ENCODE peak calls at places on chromosomes 5 and 9, in eight cellular contexts. R is bronchial epithelial cell; N is GM03348; A is CD4-positive, alpha-beta T cell; O is activated T-cell treated with anti-CD3 and anti-CD28 coated beads for 1 hour; L is T-helper 1 cell; E is NCI-H774; Z is amygdala. I is an unnamed sample.

GRCh38 chr5:134003957-134004625 is 684 bp downstream of the VDAC1 start:
- DNase-seq in R (no peak), N (peak; percentile 86), A (peak; percentile 19), O (peak; percentile 20), L (peak; percentile 19), E (no peak), Z (no peak), I (no peak)

GRCh38 chr9:93300175-93300572 is 116.2 kb downstream of the WNK2 start:
- DNase-seq in R (no peak), N (no peak), A (no peak), O (no peak), L (no peak), E (no peak), Z (no peak), I (no peak)

GRCh38 chr9:38414040-38414723 is 10.1 kb downstream of the IGFBPL1 start:
- DNase-seq in R (no peak), N (no peak), A (no peak), O (no peak), L (no peak), E (no peak), Z (no peak), I (no peak)

GRCh38 chr9:77712533-77713130 is 64.5 kb upstream of the GNA14 start:
- DNase-seq in R (peak; percentile 75), N (peak; percentile 77), A (no peak), O (no peak), L (no peak), E (no peak), Z (no peak), I (peak; percentile 82)

GRCh38 chr9:97357056-97357455 is 49.6 kb downstream of the CCDC180 start:
- DNase-seq in R (no peak), N (no peak), A (no peak), O (no peak), L (no peak), E (no peak), Z (no peak), I (no peak)

GRCh38 chr5:76746677-76747076 is 30.8 kb downstream of the F2R start:
- DNase-seq in R (no peak), N (no peak), A (no peak), O (no peak), L (no peak), E (no peak), Z (no peak), I (no peak)

GRCh38 chr5:73327908-73328455 is 120.6 kb downstream of the FOXD1 start:
- DNase-seq in R (peak; percentile 74), N (no peak), A (no peak), O (no peak), L (no peak), E (no peak), Z (no peak), I (no peak)

GRCh38 chr5:74954919-74955318 is 88.7 kb upstream of the FAM169A start:
- DNase-seq in R (peak; percentile 79), N (peak; percentile 44), A (no peak), O (no peak), L (no peak), E (no peak), Z (no peak), I (no peak)

GRCh38 chr5:111869681-111870080 is 112.7 kb upstream of the NREP start:
- DNase-seq in R (peak; percentile 73), N (peak; percentile 37), A (no peak), O (no peak), L (no peak), E (no peak), Z (no peak), I (no peak)

GRCh38 chr9:125524522-125524921 is 182.5 kb downstream of the MAPKAP1 start:
- DNase-seq in R (no peak), N (no peak), A (no peak), O (no peak), L (no peak), E (no peak), Z (no peak), I (no peak)

GRCh38 chr5:80495891-80496290 is 8.0 kb downstream of the FAM151B start:
- DNase-seq in R (no peak), N (no peak), A (no peak), O (no peak), L (no peak), E (no peak), Z (no peak), I (no peak)

GRCh38 chr9:126982215-126983002 is 67.8 kb downstream of the RALGPS1 start:
- DNase-seq in R (no peak), N (no peak), A (no peak), O (no peak), L (no peak), E (no peak), Z (no peak), I (no peak)

GRCh38 chr5:107655836-107656235 is 14.9 kb downstream of the EFNA5 start:
- DNase-seq in R (peak; percentile 92), N (no peak), A (no peak), O (no peak), L (no peak), E (no peak), Z (no peak), I (no peak)

GRCh38 chr9:136105398-136106135 is 10.5 kb upstream of the NACC2 start:
- DNase-seq in R (no peak), N (peak; percentile 35), A (no peak), O (no peak), L (no peak), E (no peak), Z (no peak), I (no peak)

GRCh38 chr5:133749331-133749985 is 137.1 kb upstream of the FSTL4 start:
- DNase-seq in R (peak; percentile 58), N (no peak), A (no peak), O (no peak), L (no peak), E (no peak), Z (no peak), I (no peak)

GRCh38 chr9:99515874-99516656 is 294.0 kb downstream of the SEC61B start:
- DNase-seq in R (no peak), N (no peak), A (no peak), O (no peak), L (no peak), E (no peak), Z (no peak), I (no peak)

GRCh38 chr5:126536874-126537273 is 58.1 kb downstream of the ALDH7A1 start:
- DNase-seq in R (no peak), N (no peak), A (no peak), O (no peak), L (no peak), E (no peak), Z (no peak), I (no peak)

GRCh38 chr5:172958268-172959046 is 767 bp upstream of the RPL26L1 start:
- DNase-seq in R (peak; percentile 44), N (peak; percentile 92), A (peak; percentile 60), O (peak; percentile 52), L (peak; percentile 59), E (peak; percentile 35), Z (no peak), I (no peak)

GRCh38 chr9:133589454-133590227 is 19.5 kb downstream of the FAM163B start:
- DNase-seq in R (no peak), N (no peak), A (peak; percentile 39), O (peak; percentile 42), L (peak; percentile 32), E (no peak), Z (no peak), I (no peak)

GRCh38 chr5:143207563-143208364 is 195.7 kb downstream of the NR3C1 start:
- DNase-seq in R (no peak), N (no peak), A (no peak), O (no peak), L (no peak), E (no peak), Z (no peak), I (no peak)

GRCh38 chr5:8720476-8720875 is 825.4 kb downstream of the SEMA5A start:
- DNase-seq in R (no peak), N (no peak), A (no peak), O (no peak), L (no peak), E (no peak), Z (no peak), I (no peak)